ENCODE peak calls at places on chromosomes 5 and 9, in six cellular contexts. N is tibial nerve, F is stomach, B is ovary, V is sigmoid colon, L is A549. X is an unnamed sample.
A peak's percentile ranks its signal among the peaks of the same experiment; 100 is the strongest.

GRCh38 chr9:108439967-108440366 is 415.8 kb downstream of the ACTL7B start:
- DNase-seq in N (no peak), F (no peak), B (no peak), V (no peak), L (no peak), X (no peak)

GRCh38 chr9:35105126-35105525 is 2.2 kb upstream of the STOML2 start:
- DNase-seq in N (no peak), F (no peak), B (no peak), V (no peak), L (no peak), X (no peak)

GRCh38 chr9:109454041-109454440 is 44.1 kb downstream of the PTPN3 start:
- DNase-seq in N (no peak), F (no peak), B (no peak), V (no peak), L (no peak), X (no peak)

GRCh38 chr9:94656976-94657375 is 17.7 kb upstream of the FBP1 start:
- DNase-seq in N (no peak), F (no peak), B (no peak), V (no peak), L (no peak), X (no peak)

GRCh38 chr5:91591076-91591475 is 208.0 kb upstream of the ARRDC3 start:
- DNase-seq in N (no peak), F (no peak), B (no peak), V (no peak), L (no peak), X (no peak)

GRCh38 chr5:90020575-90021535 is 388.7 kb downstream of the CETN3 start:
- DNase-seq in N (no peak), F (no peak), B (no peak), V (no peak), L (no peak), X (no peak)

GRCh38 chr9:3256571-3256970 is 269.2 kb downstream of the RFX3 start:
- DNase-seq in N (no peak), F (no peak), B (no peak), V (no peak), L (no peak), X (no peak)

GRCh38 chr5:141564216-141564692 is 54.5 kb downstream of the DIAPH1 start:
- DNase-seq in N (peak; percentile 92), F (peak; percentile 58), B (peak; percentile 51), V (peak; percentile 72), L (peak; percentile 50), X (peak; percentile 72)

GRCh38 chr9:110370316-110370715 is 32.7 kb upstream of the TXNDC8 start:
- DNase-seq in N (no peak), F (no peak), B (no peak), V (no peak), L (no peak), X (no peak)

GRCh38 chr5:171667341-171668096 is 118.1 kb upstream of the SMIM23 start:
- DNase-seq in N (peak; percentile 28), F (no peak), B (peak; percentile 29), V (peak; percentile 79), L (no peak), X (peak; percentile 86)

GRCh38 chr5:171436804-171437285 is 17.4 kb downstream of the FGF18 start:
- DNase-seq in N (no peak), F (peak; percentile 43), B (no peak), V (no peak), L (no peak), X (no peak)

GRCh38 chr9:123997665-123998277 is 13.8 kb upstream of the LHX2 start:
- DNase-seq in N (peak; percentile 16), F (no peak), B (no peak), V (no peak), L (no peak), X (peak; percentile 61)

GRCh38 chr5:167050568-167051214 is 1240.8 kb upstream of the WWC1 start:
- DNase-seq in N (no peak), F (no peak), B (no peak), V (no peak), L (no peak), X (no peak)

GRCh38 chr5:159017787-159018186 is 81.9 kb downstream of the EBF1 start:
- DNase-seq in N (peak; percentile 39), F (no peak), B (peak; percentile 64), V (peak; percentile 79), L (peak; percentile 24), X (peak; percentile 7)

GRCh38 chr9:135468866-135469521 is 10.6 kb upstream of the PPP1R26 start:
- DNase-seq in N (no peak), F (no peak), B (no peak), V (no peak), L (no peak), X (no peak)

GRCh38 chr5:179170606-179171005 is 110.4 kb downstream of the ZNF354C start:
- DNase-seq in N (no peak), F (no peak), B (no peak), V (no peak), L (no peak), X (no peak)

GRCh38 chr9:108282872-108283271 is 572.9 kb downstream of the ACTL7B start:
- DNase-seq in N (no peak), F (no peak), B (no peak), V (no peak), L (no peak), X (no peak)

GRCh38 chr5:170221319-170221718 is 11.5 kb upstream of the C5orf58 start:
- DNase-seq in N (no peak), F (no peak), B (no peak), V (no peak), L (no peak), X (no peak)

GRCh38 chr5:180235077-180235476 is 26.1 kb upstream of the RASGEF1C start:
- DNase-seq in N (no peak), F (no peak), B (no peak), V (no peak), L (no peak), X (no peak)

GRCh38 chr5:79297661-79298060 is 61.7 kb downstream of the JMY start:
- DNase-seq in N (no peak), F (no peak), B (no peak), V (no peak), L (no peak), X (no peak)

GRCh38 chr5:173025651-173026050 is 30.5 kb upstream of the CREBRF start:
- DNase-seq in N (no peak), F (no peak), B (no peak), V (peak; percentile 21), L (no peak), X (no peak)

GRCh38 chr5:9627541-9627940 is 2.6 kb downstream of the TAS2R1 start:
- DNase-seq in N (no peak), F (no peak), B (no peak), V (no peak), L (no peak), X (no peak)

GRCh38 chr9:36101916-36102741 is 34.4 kb upstream of the GLIPR2 start:
- DNase-seq in N (no peak), F (no peak), B (peak; percentile 20), V (no peak), L (peak; percentile 47), X (no peak)

GRCh38 chr5:59366784-59367183 is 526.7 kb downstream of the PDE4D start:
- DNase-seq in N (no peak), F (no peak), B (no peak), V (no peak), L (no peak), X (no peak)

GRCh38 chr5:54743997-54744788 is 226.6 kb downstream of the SNX18 start:
- DNase-seq in N (peak; percentile 35), F (peak; percentile 43), B (peak; percentile 33), V (no peak), L (no peak), X (no peak)

DNA sequence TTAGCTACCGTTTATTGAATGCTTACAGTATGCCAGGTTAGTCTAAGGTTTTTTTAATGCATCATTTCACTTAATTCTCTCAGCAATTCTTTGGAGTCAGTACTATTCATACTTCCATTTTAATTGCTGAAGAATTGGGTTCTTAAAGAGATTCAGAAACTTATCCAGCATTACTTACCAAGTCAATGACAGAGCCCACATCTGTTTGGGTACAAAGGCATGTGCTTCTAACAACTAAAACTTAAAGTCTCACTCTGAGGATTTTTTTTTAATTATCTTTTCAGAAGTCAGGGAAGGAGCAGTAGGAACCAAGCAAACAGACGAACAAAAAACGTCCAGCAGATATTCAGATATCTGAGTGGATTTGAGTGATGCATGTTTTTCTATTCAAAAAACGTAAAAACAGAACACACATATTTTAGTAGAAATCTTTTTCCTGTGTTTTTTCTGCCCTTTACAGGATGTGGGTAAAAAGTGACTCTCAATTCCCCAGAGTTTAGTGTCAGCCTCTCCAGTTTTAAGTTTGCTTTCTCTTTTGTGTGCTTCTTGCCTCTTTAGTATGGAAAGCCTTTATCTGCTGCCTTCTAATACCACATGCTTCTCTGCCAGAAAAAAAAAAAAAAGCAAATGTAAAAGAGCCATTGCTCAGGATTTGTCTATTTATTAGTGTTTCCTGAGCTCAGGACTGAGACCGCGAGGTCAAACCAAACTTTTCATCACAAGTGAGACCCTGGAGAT is 118.0 kb downstream of the PRKACG start:
- DNase-seq in N (no peak), F (no peak), B (no peak), V (no peak), L (no peak), X (no peak)
- H3K4me3 ChIP-seq in N (no peak overlapping the region), F (no peak overlapping the region), B (no peak overlapping the region), V (no peak overlapping the region), L (no peak overlapping the region), X (no peak overlapping the region)

GRCh38 chr9:127172066-127172707 is 49.8 kb upstream of the ANGPTL2 start:
- DNase-seq in N (no peak), F (no peak), B (peak; percentile 7), V (peak; percentile 33), L (no peak), X (no peak)

GRCh38 chr9:127169507-127169883 is 47.1 kb upstream of the ANGPTL2 start:
- DNase-seq in N (no peak), F (no peak), B (no peak), V (no peak), L (no peak), X (no peak)

GRCh38 chr9:127168756-127169506 is 46.5 kb upstream of the ANGPTL2 start:
- DNase-seq in N (no peak), F (peak; percentile 19), B (no peak), V (peak; percentile 54), L (no peak), X (no peak)

GRCh38 chr9:127170049-127170448 is 47.6 kb upstream of the ANGPTL2 start:
- DNase-seq in N (no peak), F (no peak), B (no peak), V (peak; percentile 25), L (no peak), X (no peak)

GRCh38 chr9:127170652-127171051 is 48.2 kb upstream of the ANGPTL2 start:
- DNase-seq in N (no peak), F (peak; percentile 19), B (peak; percentile 4), V (peak; percentile 30), L (no peak), X (no peak)
- TF ChIP-seq EP300 in N (no peak), F (no peak), B (no peak), V (no peak), L (no peak), X (no peak)

DNA sequence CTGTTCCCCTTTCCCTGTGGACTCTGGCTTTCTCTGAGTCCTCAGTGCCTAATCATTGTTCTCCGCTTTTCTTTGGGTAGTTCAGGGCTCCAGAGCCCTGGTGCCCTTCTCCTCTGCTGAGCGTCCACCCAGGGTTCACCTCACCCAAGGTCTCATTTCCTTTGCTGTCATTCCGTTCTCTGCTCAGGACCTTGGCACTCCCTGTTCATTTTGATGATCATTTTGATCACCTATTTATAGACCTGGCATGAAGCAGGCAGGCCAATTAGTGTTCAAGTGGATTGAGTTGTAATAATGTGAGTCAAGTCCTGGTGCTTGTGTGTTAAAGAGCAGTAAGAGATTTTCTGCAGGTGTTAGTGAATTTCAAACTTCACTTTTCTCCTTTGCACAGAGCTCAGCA is 3.6 kb downstream of the TRIO start:
- DNase-seq in N (no peak), F (no peak), B (no peak), V (no peak), L (no peak), X (no peak)
- H3K4me3 ChIP-seq in N (no peak overlapping the region), F (peak overlapping the region; percentile 92), B (no peak overlapping the region), V (peak overlapping the region; percentile 93), L (peak overlapping the region; percentile 97), X (no peak overlapping the region)

GRCh38 chr9:21778300-21778699 is 24.1 kb upstream of the MTAP start:
- DNase-seq in N (no peak), F (no peak), B (no peak), V (no peak), L (no peak), X (no peak)
- TF ChIP-seq EP300 in N (no peak), F (no peak), B (no peak), V (no peak), L (no peak), X (no peak)